ENCODE peak calls at places on chromosome 18, in seven cellular contexts. I, C, L, Y, K, R and W are unnamed samples.

GRCh38 chr18:48815581-48816324 is 135.0 kb downstream of the SMAD7 start:
- DNase-seq in I (no peak), C (no peak), L (no peak), Y (no peak), K (no peak), R (no peak), W (no peak)

GRCh38 chr18:41744664-41745063 is 210.4 kb upstream of the PIK3C3 start:
- DNase-seq in I (no peak), C (no peak), L (no peak), Y (no peak), K (no peak), R (no peak), W (no peak)

GRCh38 chr18:73691118-73691517 is 456.5 kb downstream of the FBXO15 start:
- DNase-seq in I (no peak), C (no peak), L (no peak), Y (peak), K (no peak), R (no peak), W (no peak)

GRCh38 chr18:8988262-8988871 is 114.1 kb upstream of the NDUFV2 start:
- DNase-seq in I (peak), C (peak), L (peak), Y (peak), K (peak), R (peak), W (peak)

GRCh38 chr18:79519751-79520472 is 124.2 kb downstream of the NFATC1 start:
- DNase-seq in I (no peak), C (no peak), L (peak), Y (no peak), K (peak), R (no peak), W (no peak)

GRCh38 chr18:78129260-78129659 is 850.4 kb upstream of the SALL3 start:
- DNase-seq in I (no peak), C (no peak), L (no peak), Y (no peak), K (no peak), R (no peak), W (no peak)

GRCh38 chr18:12518326-12518725 is 110.6 kb downstream of the PRELID3A start:
- DNase-seq in I (no peak), C (no peak), L (no peak), Y (no peak), K (no peak), R (no peak), W (no peak)

GRCh38 chr18:58267493-58267892 is 223.5 kb downstream of the NEDD4L start:
- DNase-seq in I (no peak), C (no peak), L (no peak), Y (no peak), K (no peak), R (no peak), W (no peak)

GRCh38 chr18:45496746-45497145 is 118.5 kb upstream of the SLC14A2 start:
- DNase-seq in I (no peak), C (no peak), L (no peak), Y (no peak), K (no peak), R (no peak), W (no peak)

GRCh38 chr18:65567372-65567771 is 183.4 kb upstream of the CDH7 start:
- DNase-seq in I (no peak), C (no peak), L (no peak), Y (peak), K (no peak), R (peak), W (no peak)

GRCh38 chr18:44545359-44545985 is 135.2 kb upstream of the SETBP1 start:
- DNase-seq in I (no peak), C (no peak), L (no peak), Y (no peak), K (no peak), R (no peak), W (no peak)

GRCh38 chr18:62659698-62660097 is 55.6 kb upstream of the PHLPP1 start:
- DNase-seq in I (no peak), C (no peak), L (no peak), Y (no peak), K (no peak), R (no peak), W (no peak)

GRCh38 chr18:77093067-77093430 is 39.5 kb downstream of the MBP start:
- DNase-seq in I (no peak), C (no peak), L (no peak), Y (no peak), K (no peak), R (no peak), W (no peak)

GRCh38 chr18:77166523-77166922 is 33.9 kb upstream of the MBP start:
- DNase-seq in I (no peak), C (no peak), L (no peak), Y (no peak), K (no peak), R (no peak), W (no peak)

GRCh38 chr18:46054956-46055831 is 16.9 kb downstream of the PSTPIP2 start:
- DNase-seq in I (no peak), C (no peak), L (no peak), Y (no peak), K (no peak), R (no peak), W (no peak)

GRCh38 chr18:29226201-29226600 is 1049.3 kb upstream of the CDH2 start:
- DNase-seq in I (no peak), C (no peak), L (no peak), Y (peak), K (no peak), R (no peak), W (peak)

GRCh38 chr18:21463718-21464117 is 136.8 kb downstream of the ESCO1 start:
- DNase-seq in I (no peak), C (no peak), L (no peak), Y (no peak), K (no peak), R (no peak), W (no peak)

GRCh38 chr18:63421514-63421913 is 762 bp downstream of the VPS4B start:
- DNase-seq in I (no peak), C (no peak), L (no peak), Y (peak), K (no peak), R (no peak), W (no peak)